ENCODE peak calls at places on chromosomes 11 and 22, in four cellular contexts. One of them, this sample, is unnamed. For H3K9me3, the result is how much of the 10 kb centered on the place peaks cover.

GRCh38 chr11:11608783-11609232 is 13.0 kb downstream of the GALNT18 start:
- DNase-seq in psoas muscle: no peak
- DNase-seq in stomach: no peak
- DNase-seq in endothelial cell of umbilical vein: no peak
- DNase-seq in this sample: no peak

GRCh38 chr11:105156720-105157119 is 17.2 kb upstream of the CARD18 start:
- DNase-seq in endothelial cell of umbilical vein: no peak
- DNase-seq in stomach: no peak
- DNase-seq in psoas muscle: no peak
- DNase-seq in this sample: no peak

GRCh38 chr22:22833059-22833458 is 54.6 kb upstream of the IGLL5 start:
- DNase-seq in psoas muscle: no peak
- DNase-seq in stomach: no peak
- DNase-seq in endothelial cell of umbilical vein: no peak
- DNase-seq in this sample: no peak

GRCh38 chr11:121250843-121251242 is 41.7 kb upstream of the SC5D start:
- DNase-seq in psoas muscle: no peak
- DNase-seq in endothelial cell of umbilical vein: no peak
- DNase-seq in stomach: no peak
- DNase-seq in this sample: no peak

GRCh38 chr22:31250740-31251330 is 38.7 kb downstream of the LIMK2 start:
- DNase-seq in endothelial cell of umbilical vein: no peak
- DNase-seq in psoas muscle: no peak
- DNase-seq in stomach: no peak
- DNase-seq in this sample: no peak

GRCh38 chr11:77249427-77249826 is 52.1 kb downstream of the GDPD4 start:
- DNase-seq in stomach: no peak
- DNase-seq in psoas muscle: no peak
- DNase-seq in endothelial cell of umbilical vein: peak
- DNase-seq in this sample: no peak

GRCh38 chr22:43281400-43281799 is 61.8 kb downstream of the SCUBE1 start:
- DNase-seq in stomach: no peak
- DNase-seq in endothelial cell of umbilical vein: no peak
- DNase-seq in psoas muscle: no peak
- DNase-seq in this sample: no peak

GRCh38 chr11:9132203-9132878 is 40.9 kb upstream of the SCUBE2 start:
- DNase-seq in endothelial cell of umbilical vein: no peak
- DNase-seq in psoas muscle: no peak
- DNase-seq in stomach: no peak
- DNase-seq in this sample: no peak

GRCh38 chr11:101049123-101049522 is 80.5 kb downstream of the PGR start:
- DNase-seq in psoas muscle: no peak
- DNase-seq in stomach: no peak
- DNase-seq in endothelial cell of umbilical vein: no peak
- DNase-seq in this sample: no peak
- H3K9me3 ChIP-seq in psoas muscle: under half
- H3K9me3 ChIP-seq in stomach: under half
- H3K9me3 ChIP-seq in endothelial cell of umbilical vein: under half
- H3K9me3 ChIP-seq in this sample: under half

GRCh38 chr11:134510171-134510570 is 98.1 kb upstream of the B3GAT1 start:
- DNase-seq in endothelial cell of umbilical vein: no peak
- DNase-seq in stomach: no peak
- DNase-seq in psoas muscle: no peak
- DNase-seq in this sample: no peak

GRCh38 chr11:134512791-134513538 is 100.9 kb upstream of the B3GAT1 start:
- DNase-seq in endothelial cell of umbilical vein: no peak
- DNase-seq in stomach: peak
- DNase-seq in psoas muscle: no peak
- DNase-seq in this sample: no peak

GRCh38 chr11:134510641-134511040 is 98.6 kb upstream of the B3GAT1 start:
- DNase-seq in stomach: peak
- DNase-seq in endothelial cell of umbilical vein: no peak
- DNase-seq in psoas muscle: no peak
- DNase-seq in this sample: no peak

GRCh38 chr11:134512061-134512460 is 100.0 kb upstream of the B3GAT1 start:
- DNase-seq in psoas muscle: no peak
- DNase-seq in endothelial cell of umbilical vein: no peak
- DNase-seq in stomach: peak
- DNase-seq in this sample: no peak

GRCh38 chr11:134511255-134511654 is 99.2 kb upstream of the B3GAT1 start:
- DNase-seq in endothelial cell of umbilical vein: no peak
- DNase-seq in stomach: no peak
- DNase-seq in psoas muscle: no peak
- DNase-seq in this sample: no peak
- H3K9me3 ChIP-seq in endothelial cell of umbilical vein: under half
- H3K9me3 ChIP-seq in stomach: under half
- H3K9me3 ChIP-seq in psoas muscle: under half
- H3K9me3 ChIP-seq in this sample: under half

GRCh38 chr22:11626422-11626773 is 3901.6 kb upstream of the OR11H1 start:
- DNase-seq in psoas muscle: no peak
- DNase-seq in endothelial cell of umbilical vein: no peak
- DNase-seq in stomach: no peak
- DNase-seq in this sample: no peak
- H3K9me3 ChIP-seq in psoas muscle: under half
- H3K9me3 ChIP-seq in endothelial cell of umbilical vein: under half
- H3K9me3 ChIP-seq in stomach: under half
- H3K9me3 ChIP-seq in this sample: under half

DNA sequence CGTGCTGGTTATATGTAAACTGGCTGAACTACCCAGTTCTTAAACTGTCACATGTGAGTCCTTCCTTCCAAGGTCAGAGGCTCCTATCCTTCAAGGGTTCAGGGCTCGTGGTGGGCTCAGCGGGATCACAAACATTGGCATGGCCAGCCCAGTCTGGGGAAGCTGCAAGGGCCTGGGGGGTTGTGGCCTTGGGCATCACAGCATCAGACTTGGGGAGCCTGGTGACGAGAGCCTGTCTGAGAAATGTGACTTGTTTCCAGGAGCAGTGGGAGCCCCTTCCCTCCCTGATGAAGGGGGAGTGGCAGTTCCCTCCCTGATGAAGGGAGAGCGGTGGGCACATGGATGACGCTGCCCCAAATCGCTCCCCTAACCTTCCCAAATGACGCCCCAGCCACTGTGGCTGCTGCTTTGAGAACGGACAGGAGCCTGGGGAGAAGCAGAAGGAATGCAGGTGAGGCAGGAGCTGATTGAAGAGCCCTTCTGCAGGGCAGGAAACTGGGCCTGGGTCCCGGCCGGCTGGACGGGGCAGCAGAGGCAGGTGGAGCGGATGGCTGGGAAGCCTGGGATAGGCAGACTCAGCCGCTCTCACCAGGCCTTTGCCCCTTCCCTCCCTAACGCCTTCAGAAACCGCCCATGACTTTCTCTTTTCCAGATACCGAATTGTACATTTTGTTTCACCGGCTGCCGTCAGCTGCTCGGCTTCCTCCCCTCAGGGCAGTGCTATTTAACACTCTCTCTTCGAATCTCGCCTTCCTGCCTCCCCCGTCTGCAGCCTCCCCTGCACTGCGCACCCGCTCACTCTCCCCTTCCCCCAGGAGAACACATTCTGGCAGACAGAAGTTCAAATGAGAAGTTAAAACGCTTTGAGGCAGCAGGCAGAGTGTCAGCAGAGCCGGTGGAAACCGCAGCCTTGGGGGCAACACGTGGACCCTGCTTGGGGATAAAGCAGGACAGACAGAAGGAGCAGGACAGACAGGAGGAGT is 1486.7 kb downstream of the BRD1 start:
- DNase-seq in endothelial cell of umbilical vein: no peak
- DNase-seq in stomach: no peak
- DNase-seq in psoas muscle: no peak
- DNase-seq in this sample: no peak
- H3K9me3 ChIP-seq in endothelial cell of umbilical vein: under half
- H3K9me3 ChIP-seq in stomach: under half
- H3K9me3 ChIP-seq in psoas muscle: under half
- H3K9me3 ChIP-seq in this sample: under half

GRCh38 chr22:47248925-47249324 is 486.5 kb downstream of the TBC1D22A start:
- DNase-seq in psoas muscle: no peak
- DNase-seq in endothelial cell of umbilical vein: no peak
- DNase-seq in stomach: no peak
- DNase-seq in this sample: no peak
- H3K9me3 ChIP-seq in psoas muscle: under half
- H3K9me3 ChIP-seq in endothelial cell of umbilical vein: under half
- H3K9me3 ChIP-seq in stomach: under half
- H3K9me3 ChIP-seq in this sample: under half

GRCh38 chr11:114612686-114613085 is 17.1 kb upstream of the NXPE4 start:
- DNase-seq in endothelial cell of umbilical vein: no peak
- DNase-seq in stomach: no peak
- DNase-seq in psoas muscle: no peak
- DNase-seq in this sample: no peak
- H3K9me3 ChIP-seq in endothelial cell of umbilical vein: under half
- H3K9me3 ChIP-seq in stomach: under half
- H3K9me3 ChIP-seq in psoas muscle: under half
- H3K9me3 ChIP-seq in this sample: under half

GRCh38 chr22:27805841-27806240 is 4.3 kb upstream of the MN1 start:
- DNase-seq in psoas muscle: no peak
- DNase-seq in stomach: no peak
- DNase-seq in endothelial cell of umbilical vein: no peak
- DNase-seq in this sample: no peak
- H3K9me3 ChIP-seq in psoas muscle: under half
- H3K9me3 ChIP-seq in stomach: under half
- H3K9me3 ChIP-seq in endothelial cell of umbilical vein: under half
- H3K9me3 ChIP-seq in this sample: under half

GRCh38 chr11:128086794-128087193 is 500.6 kb downstream of the ETS1 start:
- DNase-seq in stomach: no peak
- DNase-seq in psoas muscle: no peak
- DNase-seq in endothelial cell of umbilical vein: no peak
- DNase-seq in this sample: no peak

GRCh38 chr11:128089962-128090361 is 497.4 kb downstream of the ETS1 start:
- DNase-seq in endothelial cell of umbilical vein: no peak
- DNase-seq in psoas muscle: no peak
- DNase-seq in stomach: no peak
- DNase-seq in this sample: no peak

DNA sequence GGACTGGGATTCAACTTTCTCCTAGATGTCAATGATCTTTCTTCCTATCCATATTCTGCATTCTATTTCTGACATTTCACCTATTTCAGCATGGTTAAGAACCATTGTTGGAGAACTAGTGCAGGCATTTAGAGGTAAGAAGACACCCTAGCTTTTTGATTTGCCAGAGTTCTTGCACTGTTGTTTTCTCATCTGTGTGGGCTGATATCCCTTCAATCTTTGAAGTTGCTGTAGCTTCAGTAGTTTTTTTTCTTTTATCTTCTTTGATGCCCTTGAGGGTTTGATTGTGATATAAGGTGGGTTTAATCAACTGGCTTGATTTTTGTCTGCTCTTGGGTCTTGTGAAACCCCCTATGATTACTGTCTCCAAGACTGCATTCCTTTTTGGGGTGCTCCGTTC is 502.1 kb downstream of the ETS1 start:
- DNase-seq in psoas muscle: no peak
- DNase-seq in endothelial cell of umbilical vein: no peak
- DNase-seq in stomach: no peak
- DNase-seq in this sample: no peak
- H3K9me3 ChIP-seq in psoas muscle: under half
- H3K9me3 ChIP-seq in endothelial cell of umbilical vein: under half
- H3K9me3 ChIP-seq in stomach: under half
- H3K9me3 ChIP-seq in this sample: under half

GRCh38 chr11:114610550-114610949 is 15.0 kb upstream of the NXPE4 start:
- DNase-seq in stomach: no peak
- DNase-seq in endothelial cell of umbilical vein: no peak
- DNase-seq in psoas muscle: no peak
- DNase-seq in this sample: no peak
- H3K9me3 ChIP-seq in stomach: under half
- H3K9me3 ChIP-seq in endothelial cell of umbilical vein: under half
- H3K9me3 ChIP-seq in psoas muscle: under half
- H3K9me3 ChIP-seq in this sample: under half

DNA sequence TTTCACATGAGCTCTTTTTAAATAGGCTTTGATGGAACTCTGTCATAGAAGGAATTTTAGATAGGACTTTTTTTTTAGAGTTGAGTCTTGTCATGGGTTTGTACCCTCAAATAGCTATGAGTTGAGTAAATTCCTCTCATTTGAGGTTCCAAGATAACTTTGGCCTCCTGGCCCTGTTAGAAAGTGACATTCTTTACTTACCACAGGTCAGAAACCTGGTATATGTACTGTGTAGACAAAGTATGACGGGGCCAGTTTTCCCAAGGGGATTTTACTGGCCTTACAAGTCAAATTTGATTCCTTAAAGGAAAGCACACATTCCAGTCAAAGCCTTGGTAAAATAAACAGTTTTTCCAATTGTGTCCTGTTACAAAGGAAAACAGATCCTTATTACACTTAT is 729.3 kb upstream of the LUZP2 start:
- DNase-seq in endothelial cell of umbilical vein: no peak
- DNase-seq in stomach: no peak
- DNase-seq in psoas muscle: no peak
- DNase-seq in this sample: no peak
- H3K9me3 ChIP-seq in endothelial cell of umbilical vein: under half
- H3K9me3 ChIP-seq in stomach: under half
- H3K9me3 ChIP-seq in psoas muscle: under half
- H3K9me3 ChIP-seq in this sample: under half